ENCODE peak calls at places on chromosomes 3 and 15, in four cellular contexts. P is CD4-positive, alpha-beta T cell; D is A549; E is HFF-Myc. B is an unnamed sample.

GRCh38 chr3:57791245-57791644 is 35.1 kb downstream of the SLMAP start:
- DNase-seq in P (no peak), D (peak), E (no peak), B (no peak)

GRCh38 chr3:195441476-195441970 is 1.3 kb downstream of the ACAP2 start:
- DNase-seq in P (no peak), D (no peak), E (no peak), B (no peak)

GRCh38 chr15:63015618-63016017 is 26.9 kb upstream of the TPM1 start:
- DNase-seq in P (no peak), D (peak), E (no peak), B (no peak)

GRCh38 chr3:187398955-187399354 is 30.8 kb downstream of the RTP4 start:
- DNase-seq in P (no peak), D (no peak), E (no peak), B (no peak)

GRCh38 chr3:50138266-50139230 is 16.6 kb upstream of the SEMA3F start:
- DNase-seq in P (no peak), D (no peak), E (no peak), B (no peak)

GRCh38 chr3:32502089-32502943 is at the start of gene CMTM6:
- DNase-seq in P (peak), D (peak), E (peak), B (peak)

GRCh38 chr3:103295974-103296570 is 861.3 kb downstream of the ZPLD1 start:
- DNase-seq in P (no peak), D (peak), E (no peak), B (no peak)

GRCh38 chr3:123287051-123287961 is 85.6 kb downstream of the SEC22A start:
- DNase-seq in P (no peak), D (no peak), E (no peak), B (no peak)

GRCh38 chr3:8575364-8576104 is 69.1 kb downstream of the SSUH2 start:
- DNase-seq in P (no peak), D (no peak), E (no peak), B (no peak)

GRCh38 chr15:32700501-32701150 is 17.2 kb upstream of the GREM1 start:
- DNase-seq in P (no peak), D (no peak), E (no peak), B (no peak)

GRCh38 chr3:37967252-37967881 is 23.2 kb upstream of the VILL start:
- DNase-seq in P (peak), D (peak), E (no peak), B (peak)

GRCh38 chr3:64815691-64816225 is 128.0 kb upstream of the ADAMTS9 start:
- DNase-seq in P (no peak), D (no peak), E (no peak), B (no peak)

GRCh38 chr15:78415284-78415683 is 22.7 kb upstream of the IREB2 start:
- DNase-seq in P (no peak), D (peak), E (no peak), B (no peak)

GRCh38 chr3:189041482-189042090 is 130.2 kb upstream of the TPRG1 start:
- DNase-seq in P (peak), D (peak), E (peak), B (no peak)

GRCh38 chr3:186077466-186077865 is 31.4 kb downstream of the ETV5 start:
- DNase-seq in P (no peak), D (no peak), E (no peak), B (no peak)
- TF ChIP-seq CTCF in P (no peak), D (no peak), E (no peak), B (no peak)

GRCh38 chr3:102224171-102224570 is 210.6 kb upstream of the ZPLD1 start:
- DNase-seq in P (no peak), D (peak), E (no peak), B (no peak)
- TF ChIP-seq CTCF in P (no peak), D (peak), E (peak), B (no peak)

DNA sequence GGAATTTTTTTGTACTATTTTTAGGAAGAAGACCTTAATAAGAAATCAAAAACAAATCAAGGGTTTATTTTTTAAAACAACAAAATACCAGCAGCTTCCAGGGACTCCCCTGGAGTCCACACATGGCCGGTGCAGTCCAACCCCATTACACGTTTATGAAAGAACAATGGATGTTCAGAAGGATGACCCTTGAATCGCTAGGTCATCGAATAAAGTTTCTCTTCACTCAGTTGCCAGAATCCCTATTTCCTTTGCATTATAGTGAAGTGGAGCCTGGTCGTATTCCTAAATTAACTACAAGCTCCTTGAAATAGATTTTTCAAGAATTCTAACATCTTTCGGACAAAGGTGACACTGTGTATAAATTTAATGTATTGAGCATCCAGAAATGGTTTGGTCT is 95.1 kb downstream of the BDH1 start:
- DNase-seq in P (no peak), D (no peak), E (no peak), B (no peak)
- TF ChIP-seq CTCF in P (no peak), D (no peak), E (no peak), B (no peak)

DNA sequence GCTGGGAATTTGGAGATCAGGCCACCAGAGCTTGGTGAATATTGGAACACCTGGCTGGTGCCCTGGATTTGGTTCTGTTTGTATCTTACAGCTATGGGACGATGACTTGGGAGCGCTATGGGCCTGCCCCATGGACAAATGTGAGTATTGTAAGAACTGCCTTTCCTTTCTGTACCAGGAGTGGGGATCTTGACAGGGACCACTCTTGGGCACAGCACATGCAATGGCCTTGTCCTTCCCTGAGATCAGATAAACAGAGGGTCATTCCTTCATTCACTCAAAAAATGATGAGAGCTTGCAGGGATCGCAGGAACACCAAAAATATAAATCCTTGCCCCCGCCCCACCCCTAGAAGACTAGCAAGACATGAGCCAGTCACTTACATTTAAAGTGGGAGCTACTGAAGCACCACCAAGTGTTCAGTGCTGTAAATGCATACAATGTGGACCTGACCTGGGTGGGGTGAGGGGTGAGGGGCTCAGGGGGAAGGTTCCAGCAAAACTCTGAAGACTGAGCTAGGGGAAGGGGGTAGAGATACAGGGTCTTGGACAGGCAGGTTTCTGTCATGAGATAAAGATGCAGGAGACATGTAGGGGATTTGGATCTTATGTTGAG is 2.7 kb upstream of the CRELD1 start:
- DNase-seq in P (no peak), D (no peak), E (no peak), B (no peak)
- TF ChIP-seq CTCF in P (no peak), D (no peak), E (no peak), B (peak)

GRCh38 chr3:131658115-131658514 is 155.3 kb upstream of the MRPL3 start:
- DNase-seq in P (no peak), D (no peak), E (no peak), B (no peak)
- TF ChIP-seq CTCF in P (no peak), D (no peak), E (no peak), B (no peak)

DNA sequence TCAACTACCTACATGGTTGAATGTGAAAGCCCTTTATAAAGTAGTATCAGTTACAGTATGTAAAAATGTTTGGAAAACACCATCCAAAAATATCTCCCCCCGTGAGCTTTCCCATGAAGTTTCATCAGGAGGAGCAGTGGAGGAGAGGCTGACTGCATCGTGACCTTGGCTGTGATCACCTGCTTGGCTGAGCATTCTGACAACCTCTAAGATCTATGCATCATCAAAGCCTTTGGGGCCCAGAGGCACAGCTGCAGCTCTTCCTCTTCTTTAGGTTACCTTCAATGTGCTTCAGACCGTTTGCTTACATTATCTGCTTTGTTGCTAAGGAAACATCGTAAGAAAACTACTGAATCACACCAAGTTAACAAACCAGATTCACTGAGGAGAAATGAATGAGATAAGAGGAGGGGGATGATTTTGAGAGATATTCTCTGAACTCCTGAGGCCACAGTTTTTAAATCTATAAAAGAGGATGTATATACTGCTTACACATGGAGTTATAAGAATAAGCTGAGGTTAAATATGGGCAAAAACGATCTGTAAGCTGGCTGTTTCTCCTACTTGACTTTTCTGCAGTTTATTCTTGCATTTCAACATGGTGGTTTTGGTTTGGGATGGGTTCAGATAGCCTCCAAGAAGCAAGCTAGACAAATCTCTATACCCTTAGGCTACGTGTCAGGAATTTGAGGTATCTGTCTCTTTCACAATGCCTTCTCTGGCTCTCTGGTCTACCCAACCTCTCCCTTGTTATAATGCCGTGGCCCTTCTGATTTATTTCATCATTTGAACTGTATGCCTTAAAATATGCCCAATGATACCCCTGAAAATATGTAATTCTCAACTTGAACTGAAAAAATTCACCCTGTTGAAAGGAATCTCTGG is 4.0 kb downstream of the GCSAM start:
- DNase-seq in P (peak), D (peak), E (no peak), B (no peak)
- TF ChIP-seq CTCF in P (no peak), D (no peak), E (no peak), B (no peak)

GRCh38 chr15:75130597-75131268 is 70.9 kb upstream of the C15orf39 start:
- DNase-seq in P (no peak), D (no peak), E (no peak), B (no peak)

GRCh38 chr15:75134748-75135147 is 66.9 kb upstream of the C15orf39 start:
- DNase-seq in P (no peak), D (no peak), E (no peak), B (no peak)

GRCh38 chr15:75127186-75127585 is 74.5 kb upstream of the C15orf39 start:
- DNase-seq in P (no peak), D (no peak), E (no peak), B (no peak)

GRCh38 chr15:75129788-75130187 is 71.9 kb upstream of the C15orf39 start:
- DNase-seq in P (no peak), D (no peak), E (no peak), B (no peak)

DNA sequence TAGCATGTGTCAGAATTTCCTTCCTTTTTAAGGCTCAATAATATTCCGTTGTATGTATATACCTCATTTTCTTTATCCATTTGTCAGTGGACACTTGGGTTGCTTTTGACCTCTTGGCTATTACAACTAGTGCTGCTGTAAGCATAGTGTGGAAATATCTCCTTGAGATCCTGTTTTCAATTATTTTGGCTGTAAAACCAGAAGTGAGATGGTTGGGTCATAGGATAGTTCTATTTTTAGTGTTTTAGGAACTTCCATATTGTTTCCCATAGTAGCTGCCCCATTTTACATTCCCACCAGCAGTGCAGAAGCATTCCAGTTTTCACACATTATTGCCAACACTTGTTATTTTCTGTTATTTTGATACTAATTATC is 70.4 kb upstream of the C15orf39 start:
- DNase-seq in P (no peak), D (no peak), E (no peak), B (no peak)
- TF ChIP-seq CTCF in P (no peak), D (no peak), E (no peak), B (no peak)